ENCODE peak calls at places on chromosomes 3 and 15, in nine cellular contexts. G is heart left ventricle, O is upper lobe of left lung, H is A549, D is right lobe of liver, Y is body of pancreas, J is IMR-90, T is HCT116, V is GM12878. P is an unnamed sample.

GRCh38 chr3:42188365-42188764 is 77.6 kb downstream of the CCK start:
- ATAC-seq in J (no peak), T (no peak), Y (no peak), D (peak; percentile 19), V (no peak), G (peak; percentile 58), H (no peak), O (no peak), P (no peak)

GRCh38 chr3:5305681-5305983 is 118.1 kb downstream of the EDEM1 start:
- ATAC-seq in O (no peak), V (peak; percentile 53), G (no peak), Y (no peak), J (no peak), H (peak; percentile 63), D (no peak), T (peak; percentile 51), P (no peak)

GRCh38 chr3:188064831-188065493 is 89.0 kb upstream of the LPP start:
- ATAC-seq in O (no peak), H (no peak), V (no peak), Y (peak; percentile 72), T (no peak), D (no peak), J (no peak), G (no peak), P (peak; percentile 10)

GRCh38 chr3:18681946-18682345 is 256.8 kb upstream of the SATB1 start:
- ATAC-seq in J (no peak), O (no peak), H (no peak), D (no peak), G (no peak), T (no peak), V (no peak), Y (no peak), P (no peak)

GRCh38 chr3:28940530-28940929 is 340.3 kb upstream of the RBMS3 start:
- ATAC-seq in J (peak; percentile 85), H (no peak), O (peak; percentile 32), Y (no peak), T (no peak), V (peak; percentile 84), D (peak; percentile 46), G (no peak), P (no peak)

GRCh38 chr15:98718426-98719168 is 70.3 kb downstream of the IGF1R start:
- ATAC-seq in T (no peak), O (no peak), H (no peak), V (no peak), J (no peak), D (no peak), G (no peak), Y (no peak), P (no peak)

GRCh38 chr3:192816274-192816853 is 89.0 kb upstream of the FGF12 start:
- ATAC-seq in G (no peak), V (peak; percentile 7), H (no peak), D (peak; percentile 72), O (peak; percentile 70), J (peak; percentile 7), T (no peak), Y (peak; percentile 64), P (no peak)

GRCh38 chr3:186965141-186965879 is 35.0 kb downstream of the ST6GAL1 start:
- ATAC-seq in T (no peak), J (no peak), O (no peak), D (peak; percentile 35), Y (no peak), G (peak; percentile 24), V (peak; percentile 89), H (no peak), P (no peak)

GRCh38 chr15:86611392-86612040 is 531.8 kb downstream of the AGBL1 start:
- ATAC-seq in T (no peak), O (no peak), D (no peak), V (no peak), G (no peak), H (peak; percentile 56), Y (no peak), J (no peak), P (no peak)

GRCh38 chr3:122074621-122075265 is 19.6 kb downstream of the CD86 start:
- ATAC-seq in D (peak; percentile 52), J (no peak), V (peak; percentile 70), T (no peak), Y (no peak), O (peak; percentile 83), H (no peak), G (peak; percentile 95), P (peak; percentile 43)

GRCh38 chr3:46946856-46947544 is 29.5 kb downstream of the CCDC12 start:
- ATAC-seq in J (no peak), H (peak; percentile 44), G (peak; percentile 8), D (peak; percentile 3), Y (peak; percentile 18), T (peak; percentile 29), V (peak; percentile 15), O (no peak), P (no peak)

GRCh38 chr3:87287025-87287424 is 10.6 kb upstream of the POU1F1 start:
- ATAC-seq in J (no peak), H (no peak), V (peak; percentile 51), O (no peak), D (no peak), T (no peak), Y (no peak), G (no peak), P (no peak)

GRCh38 chr3:122786067-122786466 is 7.6 kb downstream of the HSPBAP1 start:
- ATAC-seq in Y (no peak), G (no peak), V (no peak), O (no peak), T (no peak), D (no peak), H (peak; percentile 76), J (peak; percentile 94), P (no peak)

GRCh38 chr3:172470588-172470987 is 22.3 kb upstream of the GHSR start:
- ATAC-seq in H (no peak), V (no peak), T (no peak), Y (no peak), J (no peak), O (no peak), G (no peak), D (no peak), P (no peak)

GRCh38 chr3:167882057-167882667 is 146.6 kb downstream of the SERPINI1 start:
- ATAC-seq in O (peak; percentile 70), Y (peak; percentile 60), V (peak; percentile 77), T (peak; percentile 65), G (no peak), H (peak; percentile 65), J (peak; percentile 74), D (peak; percentile 72), P (peak; percentile 41)

GRCh38 chr15:64381000-64381751 is at the start of gene PCLAF:
- ATAC-seq in D (peak; percentile 100), T (peak; percentile 99), O (peak; percentile 100), G (peak; percentile 100), Y (peak; percentile 99), J (peak; percentile 99), V (peak; percentile 99), H (peak; percentile 99), P (peak; percentile 98)
- TF ChIP-seq POLR2A in D (no peak), T (peak; percentile 81), O (no peak), G (no peak), Y (no peak), J (peak; percentile 82), V (peak; percentile 85), H (peak; percentile 57), P (no peak)

GRCh38 chr3:125054436-125055164 is 1.2 kb downstream of the HEG1 start:
- ATAC-seq in J (no peak), O (peak; percentile 25), V (peak; percentile 61), T (no peak), D (peak; percentile 77), G (peak; percentile 6), Y (no peak), H (peak; percentile 69), P (no peak)
- TF ChIP-seq POLR2A in J (peak; percentile 42), O (no peak), V (no peak), T (no peak), D (peak; percentile 61), G (no peak), Y (no peak), H (no peak), P (peak; percentile 33)

DNA sequence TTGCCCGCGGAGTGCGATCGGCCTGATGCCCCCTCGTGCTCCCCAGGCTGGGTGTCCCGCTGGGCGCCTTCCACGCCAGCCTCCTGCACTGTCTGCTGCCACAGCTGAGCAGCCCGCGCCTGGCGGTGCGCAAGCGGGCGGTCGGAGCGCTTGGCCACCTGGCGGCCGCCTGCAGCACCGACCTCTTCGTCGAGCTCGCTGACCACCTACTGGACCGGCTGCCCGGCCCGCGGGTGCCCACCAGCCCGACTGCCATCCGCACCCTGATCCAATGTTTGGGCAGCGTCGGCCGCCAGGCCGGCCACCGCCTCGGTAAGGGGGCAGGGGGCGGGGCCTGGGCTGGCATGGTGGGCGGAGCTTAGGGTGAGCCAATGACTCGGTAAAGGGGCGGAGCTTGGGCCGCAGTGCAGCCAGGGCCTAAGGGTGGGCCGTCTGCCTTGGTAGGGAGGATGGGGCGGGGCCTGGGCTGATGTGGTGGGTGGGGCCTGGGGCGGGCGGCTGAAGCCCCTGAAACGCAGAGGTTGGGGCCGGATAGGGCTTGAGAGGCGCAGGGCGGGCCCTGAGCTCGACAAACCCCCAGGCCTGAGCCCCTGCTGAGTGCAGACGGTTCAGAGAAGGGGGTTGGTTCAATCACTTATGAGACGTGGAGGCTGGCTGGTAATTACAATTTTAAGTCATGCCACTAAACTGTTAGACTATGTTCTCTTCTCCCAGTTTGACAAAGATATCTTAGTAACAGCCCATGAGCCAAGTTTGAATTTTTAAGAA is 13.7 kb downstream of the CAND2 start:
- ATAC-seq in O (peak; percentile 99), V (peak; percentile 100), H (peak; percentile 97), D (peak; percentile 99), Y (peak; percentile 99), G (peak; percentile 99), T (peak; percentile 99), J (peak; percentile 100), P (peak; percentile 98)
- TF ChIP-seq POLR2A in O (no peak), V (no peak), H (peak; percentile 85), D (peak; percentile 40), Y (peak; percentile 35), G (no peak), T (peak; percentile 52), J (no peak), P (peak; percentile 59)

GRCh38 chr3:50637945-50638344 is 21.0 kb downstream of the MAPKAPK3 start:
- ATAC-seq in V (no peak), O (no peak), D (no peak), Y (no peak), H (no peak), J (no peak), G (peak; percentile 19), T (no peak), P (no peak)

GRCh38 chr3:50632450-50632849 is 15.5 kb downstream of the MAPKAPK3 start:
- ATAC-seq in O (peak; percentile 44), T (no peak), G (no peak), Y (no peak), D (peak; percentile 33), J (no peak), H (no peak), V (peak; percentile 57), P (no peak)

GRCh38 chr3:50633233-50633795 is 16.4 kb downstream of the MAPKAPK3 start:
- ATAC-seq in J (no peak), T (no peak), Y (no peak), D (peak; percentile 7), V (no peak), H (no peak), O (no peak), G (no peak), P (no peak)

GRCh38 chr3:50637012-50637411 is 20.1 kb downstream of the MAPKAPK3 start:
- ATAC-seq in H (no peak), D (no peak), T (no peak), J (no peak), Y (no peak), O (no peak), V (no peak), G (peak; percentile 13), P (no peak)

DNA sequence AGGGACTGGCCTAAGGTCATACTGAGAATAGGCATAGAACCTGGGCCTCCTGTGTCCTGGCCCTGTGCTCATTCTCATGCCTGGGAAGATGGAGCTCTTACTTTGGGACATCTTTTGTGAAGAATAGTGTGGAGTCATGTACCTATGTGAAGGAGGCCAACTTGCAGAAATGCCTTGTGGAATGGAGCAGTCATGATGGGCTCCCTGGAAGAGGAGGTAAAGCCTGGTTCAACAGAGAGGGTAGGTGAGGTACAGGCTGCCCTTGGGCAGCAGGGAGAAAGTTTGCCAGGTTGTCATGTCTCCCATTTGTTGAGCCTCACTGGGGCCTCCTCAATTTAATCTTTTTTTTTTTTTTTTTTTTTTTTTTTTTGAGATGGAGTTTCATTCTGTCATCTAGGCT is 18.1 kb downstream of the MAPKAPK3 start:
- ATAC-seq in Y (no peak), V (no peak), O (no peak), D (no peak), J (no peak), T (no peak), G (no peak), H (no peak), P (no peak)
- TF ChIP-seq POLR2A in Y (no peak), V (no peak), O (no peak), D (no peak), J (no peak), T (no peak), G (no peak), H (no peak), P (no peak)